ENCODE peak calls at places on chromosomes 3 and 15, in ten cellular contexts. A is colonic mucosa; I is CD4-positive, CD25-positive, alpha-beta regulatory T cell; X is right cardiac atrium; O is ovary; N is CD8-positive, alpha-beta memory T cell; M is left ventricle myocardium inferior; R is fibroblast of lung; Z is HAP-1; K is thoracic aorta. T is an unnamed sample.

GRCh38 chr3:132556467-132557159 is 40.5 kb upstream of the ACKR4 start:
- DNase-seq in O (no peak), R (no peak), Z (no peak), I (no peak), A (no peak), M (peak; percentile 61), K (no peak), X (peak; percentile 58), N (no peak), T (no peak)

GRCh38 chr3:48425281-48425812 is 4.5 kb downstream of the PLXNB1 start:
- DNase-seq in I (no peak), N (no peak), K (no peak), R (peak; percentile 35), A (no peak), Z (no peak), M (peak; percentile 61), X (peak; percentile 61), O (peak; percentile 83), T (no peak)

GRCh38 chr3:40470706-40471105 is 6.2 kb upstream of the ZNF619 start:
- DNase-seq in I (no peak), N (no peak), A (no peak), R (no peak), Z (no peak), K (no peak), O (no peak), M (no peak), X (no peak), T (no peak)

GRCh38 chr3:141929341-141929995 is 53.0 kb downstream of the ATP1B3 start:
- DNase-seq in I (no peak), N (no peak), O (no peak), Z (no peak), K (no peak), M (no peak), X (no peak), A (peak; percentile 1), R (no peak), T (no peak)

GRCh38 chr3:55158345-55158744 is 230.5 kb upstream of the LRTM1 start:
- DNase-seq in M (no peak), O (no peak), Z (no peak), R (peak; percentile 38), K (no peak), N (no peak), A (no peak), X (no peak), I (no peak), T (no peak)

GRCh38 chr3:197750863-197751737 is 1.4 kb downstream of the FYTTD1 start:
- DNase-seq in M (peak; percentile 70), I (peak; percentile 29), X (peak; percentile 75), R (peak; percentile 45), K (peak; percentile 19), N (peak; percentile 49), Z (peak; percentile 56), A (peak; percentile 57), O (peak; percentile 72), T (no peak)

GRCh38 chr15:42737529-42738328 is 801 bp upstream of the CDAN1 start:
- DNase-seq in N (no peak), R (no peak), K (no peak), X (no peak), O (peak; percentile 44), Z (peak; percentile 78), A (peak; percentile 64), M (no peak), I (no peak), T (no peak)

GRCh38 chr15:40357723-40358491 is at the start of gene DISP2:
- DNase-seq in N (peak; percentile 92), R (peak; percentile 62), I (peak; percentile 91), A (peak; percentile 86), M (peak; percentile 88), O (peak; percentile 92), K (peak; percentile 36), X (peak; percentile 89), Z (peak; percentile 93), T (peak; percentile 85)

GRCh38 chr3:72255191-72255590 is 470.2 kb upstream of the PROK2 start:
- DNase-seq in I (no peak), R (peak; percentile 35), K (no peak), M (no peak), N (no peak), X (no peak), A (no peak), Z (no peak), O (no peak), T (no peak)

GRCh38 chr3:10391391-10391790 is 70.5 kb upstream of the SEC13 start:
- DNase-seq in X (no peak), N (no peak), K (no peak), R (no peak), A (no peak), I (peak; percentile 8), M (no peak), Z (no peak), O (no peak), T (no peak)

GRCh38 chr15:85024003-85024402 is 42.3 kb downstream of the PDE8A start:
- DNase-seq in A (no peak), Z (no peak), K (no peak), O (no peak), R (no peak), I (no peak), N (no peak), M (no peak), X (no peak), T (no peak)
- H3K4me1 ChIP-seq in A (peaks cover 21% of the 10 kb centered on the region), Z (peaks cover 47% of the 10 kb centered on the region), K (peaks cover 73% of the 10 kb centered on the region), O (peaks cover 11% of the 10 kb centered on the region), R (no peaks in the 10 kb centered on the region), I (peaks cover 33% of the 10 kb centered on the region), N (peaks cover 20% of the 10 kb centered on the region), M (peaks cover 69% of the 10 kb centered on the region), X (peaks cover 17% of the 10 kb centered on the region), T (peaks cover 37% of the 10 kb centered on the region)

GRCh38 chr15:90075420-90076289 is 26.6 kb downstream of the IDH2 start:
- DNase-seq in A (no peak), O (no peak), Z (no peak), R (peak; percentile 47), N (no peak), I (no peak), X (no peak), K (no peak), M (no peak), T (no peak)
- H3K4me1 ChIP-seq in A (no peaks in the 10 kb centered on the region), O (no peaks in the 10 kb centered on the region), Z (no peaks in the 10 kb centered on the region), R (peaks cover under 1% of the 10 kb centered on the region), N (no peaks in the 10 kb centered on the region), I (no peaks in the 10 kb centered on the region), X (no peaks in the 10 kb centered on the region), K (no peaks in the 10 kb centered on the region), M (peaks cover 22% of the 10 kb centered on the region), T (peaks cover 3% of the 10 kb centered on the region)

GRCh38 chr3:171309906-171310359 is 150.3 kb downstream of the TNIK start:
- DNase-seq in Z (no peak), X (no peak), N (no peak), I (no peak), A (no peak), K (no peak), M (no peak), R (peak; percentile 85), O (no peak), T (no peak)
- H3K4me1 ChIP-seq in Z (no peaks in the 10 kb centered on the region), X (no peaks in the 10 kb centered on the region), N (peaks cover 15% of the 10 kb centered on the region), I (peaks cover 8% of the 10 kb centered on the region), A (no peaks in the 10 kb centered on the region), K (peaks cover 28% of the 10 kb centered on the region), M (peaks cover 54% of the 10 kb centered on the region), R (peaks cover 9% of the 10 kb centered on the region), O (no peaks in the 10 kb centered on the region), T (peaks cover 28% of the 10 kb centered on the region)

GRCh38 chr3:137766069-137766960 is 2.2 kb downstream of the SOX14 start:
- DNase-seq in R (no peak), I (no peak), M (no peak), A (no peak), O (no peak), K (no peak), X (no peak), N (no peak), Z (no peak), T (no peak)
- H3K4me1 ChIP-seq in R (no peaks in the 10 kb centered on the region), I (no peaks in the 10 kb centered on the region), M (peaks cover 60% of the 10 kb centered on the region), A (no peaks in the 10 kb centered on the region), O (peaks cover 4% of the 10 kb centered on the region), K (peaks cover 51% of the 10 kb centered on the region), X (peaks cover 2% of the 10 kb centered on the region), N (no peaks in the 10 kb centered on the region), Z (peaks cover 8% of the 10 kb centered on the region), T (peaks cover 3% of the 10 kb centered on the region)

DNA sequence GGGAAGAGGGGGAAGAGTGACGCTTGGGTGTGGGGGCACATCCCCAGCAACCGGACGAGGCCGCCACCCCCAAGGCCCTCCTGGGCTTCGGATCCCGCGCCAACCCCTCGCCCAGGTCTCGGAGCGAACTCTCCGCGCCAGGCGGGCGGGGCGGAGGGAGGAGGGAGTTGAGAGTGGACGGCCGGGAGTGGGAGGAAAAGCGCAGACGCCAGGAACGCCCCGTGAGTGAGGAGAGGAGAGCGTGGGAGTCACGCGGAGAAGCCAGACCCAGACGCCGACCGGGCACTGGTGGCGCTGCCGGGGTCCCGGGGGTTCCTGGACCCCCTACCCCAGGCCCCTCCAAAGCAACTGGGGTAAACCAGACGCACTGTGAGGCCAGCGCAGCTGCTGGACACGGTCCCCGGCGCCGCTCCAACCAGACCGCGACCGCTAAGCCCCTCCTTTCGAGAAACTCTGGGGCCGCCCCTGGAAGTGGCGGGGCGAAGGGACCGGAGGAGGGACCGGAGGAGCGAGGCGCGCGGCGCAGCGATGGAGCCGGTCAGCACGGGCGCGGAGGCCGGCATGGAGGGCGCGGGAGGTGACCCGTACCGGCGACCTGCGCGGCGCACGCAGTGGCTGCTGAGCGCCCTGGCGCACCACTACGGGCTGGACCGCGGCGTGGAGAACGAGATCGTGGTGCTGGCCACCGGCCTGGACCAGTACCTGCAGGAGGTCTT is at the start of gene EFCC1:
- DNase-seq in N (no peak), X (peak; percentile 78), K (no peak), A (peak; percentile 62), M (peak; percentile 85), R (peak; percentile 25), I (no peak), O (peak; percentile 81), Z (peak; percentile 31), T (no peak)
- H3K4me1 ChIP-seq in N (peaks cover 16% of the 10 kb centered on the region), X (no peaks in the 10 kb centered on the region), K (peaks cover 28% of the 10 kb centered on the region), A (peaks cover 6% of the 10 kb centered on the region), M (peaks cover 58% of the 10 kb centered on the region), R (peaks cover 5% of the 10 kb centered on the region), I (peaks cover 20% of the 10 kb centered on the region), O (peaks cover 21% of the 10 kb centered on the region), Z (peaks cover 5% of the 10 kb centered on the region), T (peaks cover 36% of the 10 kb centered on the region)

DNA sequence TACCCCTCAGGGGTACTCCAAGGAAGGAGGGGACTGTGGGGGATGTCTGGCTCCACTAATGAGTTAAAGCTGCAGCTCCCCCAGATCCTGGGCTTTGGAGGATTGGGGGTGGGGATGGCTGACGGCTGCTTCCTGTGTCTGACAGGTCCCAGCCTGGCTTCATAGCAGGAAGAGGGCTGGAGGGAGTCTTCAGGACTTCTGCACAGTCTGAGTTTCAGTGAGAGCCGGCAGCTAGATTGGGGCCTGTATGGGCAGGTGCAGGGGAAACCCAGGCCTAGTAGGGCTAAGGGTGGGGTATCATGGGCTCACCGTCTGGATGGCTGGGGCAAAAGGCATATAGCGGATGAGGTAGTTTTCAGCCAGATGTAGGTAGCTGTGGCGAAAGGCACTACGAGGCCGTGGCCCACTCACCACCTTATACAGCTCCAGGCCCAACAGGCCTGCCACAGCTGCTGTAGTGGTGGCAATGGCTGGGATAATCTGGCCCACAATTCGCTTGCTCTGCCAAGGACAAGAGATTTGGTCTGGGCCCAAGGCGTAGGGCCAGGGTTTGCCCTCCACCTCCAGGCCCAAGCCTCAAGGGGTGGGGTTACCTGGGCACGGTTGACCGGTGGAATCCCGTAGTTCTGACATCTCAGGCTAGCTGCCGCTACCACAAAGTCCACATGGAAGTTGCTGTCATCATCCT is 4.5 kb downstream of the INKA1 start:
- DNase-seq in O (no peak), N (no peak), Z (no peak), K (no peak), R (no peak), X (no peak), I (no peak), M (no peak), A (no peak), T (no peak)
- H3K4me1 ChIP-seq in O (peaks cover 11% of the 10 kb centered on the region), N (peaks cover 43% of the 10 kb centered on the region), Z (no peaks in the 10 kb centered on the region), K (peaks cover 57% of the 10 kb centered on the region), R (peaks cover 26% of the 10 kb centered on the region), X (peaks cover 38% of the 10 kb centered on the region), I (peaks cover 45% of the 10 kb centered on the region), M (peaks cover 74% of the 10 kb centered on the region), A (peaks cover 8% of the 10 kb centered on the region), T (peaks cover 45% of the 10 kb centered on the region)

GRCh38 chr15:48570838-48571237 is 74.7 kb downstream of the FBN1 start:
- DNase-seq in Z (no peak), O (no peak), M (no peak), K (no peak), R (no peak), A (no peak), X (no peak), N (no peak), I (no peak), T (no peak)
- H3K4me1 ChIP-seq in Z (no peaks in the 10 kb centered on the region), O (peaks cover 11% of the 10 kb centered on the region), M (peaks cover 36% of the 10 kb centered on the region), K (peaks cover 17% of the 10 kb centered on the region), R (peaks cover 4% of the 10 kb centered on the region), A (no peaks in the 10 kb centered on the region), X (peaks cover 3% of the 10 kb centered on the region), N (no peaks in the 10 kb centered on the region), I (no peaks in the 10 kb centered on the region), T (no peaks in the 10 kb centered on the region)

T was measured in CD4-positive, alpha-beta memory T cell.